ENCODE peak calls at places on chromosome 22, in five cellular contexts. P, H, S, I and C are unnamed samples.

GRCh38 chr22:37132773-37133172 is 16.9 kb downstream of the IL2RB start:
- DNase-seq in S (no peak), I (no peak), P (no peak), H (no peak), C (no peak)

GRCh38 chr22:49753961-49754673 is 73.6 kb downstream of the BRD1 start:
- DNase-seq in S (no peak), I (no peak), P (no peak), H (no peak), C (no peak)

GRCh38 chr22:43172191-43172590 is 14.7 kb downstream of the TTLL12 start:
- DNase-seq in I (no peak), S (no peak), H (no peak), P (no peak), C (no peak)

GRCh38 chr22:49077036-49077393 is 750.7 kb downstream of the BRD1 start:
- DNase-seq in S (no peak), P (no peak), I (no peak), H (no peak), C (no peak)

GRCh38 chr22:27089303-27089702 is 431.9 kb downstream of the MIAT start:
- DNase-seq in H (no peak), S (no peak), I (no peak), P (no peak), C (no peak)

GRCh38 chr22:41526226-41526531 is 18.1 kb downstream of the POLR3H start:
- DNase-seq in H (no peak), P (no peak), S (no peak), I (no peak), C (no peak)

GRCh38 chr22:42399315-42400271 is 32.6 kb downstream of the NFAM1 start:
- DNase-seq in I (no peak), S (peak), P (no peak), H (no peak), C (no peak)

GRCh38 chr22:37148031-37148651 is 1.6 kb downstream of the IL2RB start:
- DNase-seq in S (no peak), H (no peak), I (no peak), P (no peak), C (no peak)

GRCh38 chr22:23270212-23270733 is 90.0 kb downstream of the BCR start:
- DNase-seq in S (no peak), I (no peak), P (no peak), H (no peak), C (no peak)

GRCh38 chr22:44455963-44456358 is 42.1 kb downstream of the RTL6 start:
- DNase-seq in P (no peak), S (no peak), H (no peak), I (no peak), C (no peak)